ENCODE peak calls at places on chromosomes 6 and 20, in five cellular contexts. E, O, Z, V and U are unnamed samples.

GRCh38 chr6:8707956-8708772 is 272.8 kb upstream of the SLC35B3 start:
- DNase-seq in Z (peak), V (no peak), O (no peak), E (peak), U (no peak)

GRCh38 chr6:151481752-151482151 is 12.1 kb upstream of the CCDC170 start:
- DNase-seq in Z (no peak), V (no peak), E (no peak), O (no peak), U (no peak)

GRCh38 chr6:16316741-16317251 is 78.4 kb downstream of the GMPR start:
- DNase-seq in O (no peak), Z (no peak), E (peak), V (no peak), U (peak)

GRCh38 chr6:28634758-28635546 is 109.3 kb downstream of the GPX5 start:
- DNase-seq in V (no peak), E (peak), Z (no peak), O (no peak), U (no peak)

GRCh38 chr20:7411075-7411474 is 529.2 kb downstream of the HAO1 start:
- DNase-seq in V (no peak), E (no peak), Z (no peak), O (no peak), U (no peak)

GRCh38 chr20:40156600-40157307 is 532.3 kb downstream of the MAFB start:
- DNase-seq in O (no peak), Z (no peak), V (no peak), E (no peak), U (no peak)

GRCh38 chr6:90078513-90079289 is 184.4 kb downstream of the GJA10 start:
- DNase-seq in E (no peak), Z (no peak), O (no peak), V (no peak), U (no peak)

GRCh38 chr6:126657556-126658129 is 317.7 kb downstream of the CENPW start:
- DNase-seq in O (no peak), Z (no peak), E (peak), V (no peak), U (no peak)

GRCh38 chr20:22453244-22454080 is 130.9 kb downstream of the FOXA2 start:
- DNase-seq in V (no peak), E (peak), Z (no peak), O (no peak), U (no peak)

GRCh38 chr6:141848029-141848890 is 284.5 kb upstream of the GJE1 start:
- DNase-seq in Z (no peak), O (no peak), E (no peak), V (no peak), U (no peak)

GRCh38 chr6:143286280-143286795 is 164.2 kb downstream of the ADAT2 start:
- DNase-seq in E (no peak), Z (no peak), O (no peak), V (no peak), U (no peak)

GRCh38 chr6:143193571-143194094 is 132.9 kb downstream of the AIG1 start:
- DNase-seq in E (no peak), V (no peak), O (no peak), Z (no peak), U (no peak)

GRCh38 chr6:129709451-129709908 is 497 bp downstream of the ARHGAP18 start:
- DNase-seq in V (peak), E (no peak), Z (peak), O (no peak), U (peak)

GRCh38 chr20:8678098-8678776 is 390.6 kb upstream of the PLCB4 start:
- DNase-seq in V (no peak), E (no peak), O (no peak), Z (no peak), U (no peak)

GRCh38 chr6:119350202-119351004 is 842 bp upstream of the MAN1A1 start:
- DNase-seq in V (no peak), Z (no peak), E (no peak), O (no peak), U (no peak)

GRCh38 chr6:52050051-52050405 is 37.4 kb downstream of the PKHD1 start:
- DNase-seq in O (no peak), V (no peak), E (no peak), Z (no peak), U (no peak)

GRCh38 chr6:24859132-24859531 is 60.4 kb upstream of the ARMH2 start:
- DNase-seq in O (no peak), Z (no peak), E (no peak), V (no peak), U (no peak)

GRCh38 chr20:49559411-49560081 is 8.4 kb downstream of the PTGIS start:
- DNase-seq in Z (no peak), E (no peak), O (peak), V (no peak), U (peak)

GRCh38 chr20:4929686-4930397 is 71.5 kb downstream of the SLC23A2 start:
- DNase-seq in E (no peak), V (no peak), O (no peak), Z (no peak), U (no peak)

GRCh38 chr6:136526196-136526930 is 23.9 kb downstream of the MAP7 start:
- DNase-seq in O (peak), Z (peak), V (peak), E (peak), U (no peak)

GRCh38 chr20:38155811-38156210 is 9.3 kb downstream of the TGM2 start:
- DNase-seq in O (no peak), Z (no peak), E (no peak), V (no peak), U (no peak)

GRCh38 chr20:57397693-57398108 is 6.5 kb downstream of the RBM38 start:
- DNase-seq in O (peak), E (no peak), Z (peak), V (peak), U (no peak)

GRCh38 chr20:5797843-5798462 is 47.8 kb downstream of the SHLD1 start:
- DNase-seq in Z (no peak), O (no peak), E (no peak), V (no peak), U (no peak)

GRCh38 chr6:161434921-161435411 is 161.1 kb upstream of the AGPAT4 start:
- DNase-seq in E (no peak), O (no peak), Z (no peak), V (no peak), U (no peak)

GRCh38 chr6:75213112-75213511 is 7.3 kb upstream of the COL12A1 start:
- DNase-seq in V (no peak), Z (no peak), O (no peak), E (no peak), U (no peak)

GRCh38 chr20:35702051-35702823 is 3.0 kb downstream of the ROMO1 start:
- DNase-seq in V (no peak), Z (no peak), E (no peak), O (peak), U (no peak)

GRCh38 chr20:22779878-22780277 is 195.5 kb upstream of the FOXA2 start:
- DNase-seq in O (no peak), E (no peak), V (no peak), Z (no peak), U (no peak)

GRCh38 chr20:39318911-39319310 is 356.8 kb downstream of the DHX35 start:
- DNase-seq in O (no peak), V (no peak), E (no peak), Z (no peak), U (no peak)

GRCh38 chr6:10962673-10963072 is 75.8 kb downstream of the SYCP2L start:
- DNase-seq in E (no peak), O (no peak), Z (no peak), V (no peak), U (no peak)
- TF ChIP-seq EP300 in E (no peak), O (no peak), Z (no peak), V (no peak), U (no peak)

GRCh38 chr6:157513619-157514485 is 132.9 kb downstream of the ZDHHC14 start:
- DNase-seq in O (no peak), E (no peak), V (no peak), Z (no peak), U (no peak)
- H3K4me3 ChIP-seq in O (no peak), E (no peak), V (no peak), Z (no peak), U (no peak)

GRCh38 chr20:45011108-45011526 is 44.8 kb downstream of the STK4 start:
- DNase-seq in O (no peak), E (peak), V (peak), Z (peak), U (peak)
- TF ChIP-seq EP300 in O (no peak), E (no peak), V (no peak), Z (no peak), U (no peak)

DNA sequence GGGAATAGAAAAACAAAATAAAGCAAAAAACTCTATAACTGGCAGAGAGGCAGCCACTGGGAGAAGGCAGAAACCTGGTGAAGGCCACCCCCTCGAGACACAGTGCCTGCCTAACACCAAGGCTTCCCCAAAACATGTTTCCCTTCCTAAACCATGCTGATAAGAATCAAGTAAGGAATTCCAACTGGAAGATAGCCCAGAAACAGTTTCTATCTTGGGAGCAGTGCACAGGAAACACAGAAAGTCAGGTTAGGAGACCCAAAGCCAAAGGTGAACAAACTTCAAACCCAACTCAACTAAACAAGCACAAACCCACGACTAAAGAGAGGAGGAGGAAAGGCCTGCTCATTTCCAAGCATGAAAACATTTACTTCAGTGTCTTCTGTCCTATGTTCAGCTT is 433.7 kb upstream of the RGS17 start:
- DNase-seq in O (no peak), E (no peak), V (no peak), Z (no peak), U (no peak)
- H3K4me3 ChIP-seq in O (no peak), E (no peak), V (no peak), Z (no peak), U (no peak)

GRCh38 chr20:61451009-61451408 is 198.9 kb downstream of the CDH4 start:
- DNase-seq in E (no peak), V (no peak), Z (no peak), O (no peak), U (no peak)

GRCh38 chr20:61454053-61454452 is 202.0 kb downstream of the CDH4 start:
- DNase-seq in V (no peak), Z (no peak), E (no peak), O (no peak), U (no peak)

GRCh38 chr20:61451953-61452352 is 199.9 kb downstream of the CDH4 start:
- DNase-seq in Z (no peak), E (no peak), V (no peak), O (no peak), U (no peak)

GRCh38 chr20:61455508-61456215 is 203.6 kb downstream of the CDH4 start:
- DNase-seq in V (no peak), E (no peak), Z (no peak), O (no peak), U (no peak)

DNA sequence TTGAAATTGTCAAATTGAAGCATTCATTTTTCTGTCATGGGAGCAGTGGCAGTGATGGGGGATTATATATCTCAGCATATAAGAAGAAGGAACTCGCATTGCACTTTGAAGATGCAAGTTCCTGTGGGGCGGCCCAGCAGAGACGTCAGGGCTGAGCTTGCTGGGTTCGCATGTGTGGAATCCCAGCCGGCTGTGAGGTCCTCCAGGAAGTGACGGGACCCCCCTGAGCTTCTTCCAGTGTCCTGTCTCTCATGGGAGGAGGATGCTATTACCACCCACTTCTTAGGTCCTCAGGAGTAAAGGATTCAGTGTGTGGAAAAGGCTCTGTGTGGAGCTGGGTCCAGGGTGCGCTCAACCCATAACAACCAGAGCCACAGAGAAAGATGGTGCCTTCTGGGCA is 201.2 kb downstream of the CDH4 start:
- DNase-seq in Z (no peak), E (no peak), O (no peak), V (no peak), U (no peak)
- TF ChIP-seq EP300 in Z (no peak), E (no peak), O (no peak), V (no peak), U (no peak)

GRCh38 chr6:105138141-105138540 is 41.7 kb downstream of the POPDC3 start:
- DNase-seq in Z (no peak), O (no peak), V (no peak), E (no peak), U (no peak)

GRCh38 chr6:105135907-105136432 is 43.8 kb downstream of the POPDC3 start:
- DNase-seq in V (no peak), O (no peak), Z (no peak), E (no peak), U (no peak)

GRCh38 chr6:105135056-105135455 is 44.8 kb downstream of the POPDC3 start:
- DNase-seq in V (no peak), Z (no peak), E (peak), O (no peak), U (no peak)

GRCh38 chr6:105137388-105137787 is 42.4 kb downstream of the POPDC3 start:
- DNase-seq in E (no peak), O (peak), Z (no peak), V (peak), U (no peak)

GRCh38 chr6:105136433-105137350 is 43.1 kb downstream of the POPDC3 start:
- DNase-seq in V (peak), Z (peak), E (peak), O (peak), U (peak)
- H3K4me3 ChIP-seq in V (peak), Z (peak), E (peak), O (peak), U (peak)

GRCh38 chr6:43609402-43609801 is 19.7 kb downstream of the GTPBP2 start:
- DNase-seq in Z (no peak), E (no peak), O (no peak), V (no peak), U (no peak)

GRCh38 chr6:43610431-43610830 is 18.6 kb downstream of the GTPBP2 start:
- DNase-seq in Z (no peak), V (no peak), E (no peak), O (no peak), U (no peak)

GRCh38 chr6:43606019-43606418 is 23.0 kb downstream of the GTPBP2 start:
- DNase-seq in Z (no peak), V (no peak), O (no peak), E (no peak), U (no peak)

GRCh38 chr6:43608783-43609182 is 20.3 kb downstream of the GTPBP2 start:
- DNase-seq in Z (no peak), O (no peak), E (no peak), V (no peak), U (no peak)

DNA sequence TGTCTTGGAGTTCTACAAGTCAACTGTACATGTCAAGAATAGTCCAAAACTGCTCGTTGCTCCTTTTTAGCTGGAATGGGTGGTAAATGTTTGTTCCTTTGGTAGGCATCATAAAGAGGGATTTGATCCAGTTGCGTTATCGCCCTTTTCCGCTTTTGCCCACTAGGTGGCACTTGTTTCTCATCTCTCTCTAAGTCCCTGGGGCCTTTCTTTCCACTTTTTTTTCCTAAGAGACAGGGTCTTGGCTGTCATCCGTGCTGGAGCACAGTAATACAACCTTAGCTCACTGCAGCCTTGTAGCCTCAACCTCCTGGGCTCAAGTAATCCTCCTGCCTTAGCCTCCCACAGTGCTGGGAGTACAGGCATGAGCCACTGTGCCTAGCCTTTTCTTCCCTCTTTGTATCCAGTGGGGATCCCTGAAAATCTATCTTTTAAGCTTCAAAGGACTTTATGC is 20.7 kb downstream of the GTPBP2 start:
- DNase-seq in Z (peak), O (no peak), V (peak), E (peak), U (peak)
- TF ChIP-seq EP300 in Z (no peak), O (no peak), V (no peak), E (no peak), U (no peak)

GRCh38 chr6:31569861-31570536 is 2.1 kb upstream of the LTA start:
- DNase-seq in V (no peak), E (no peak), O (no peak), Z (no peak), U (no peak)
- H3K4me3 ChIP-seq in V (no peak), E (no peak), O (no peak), Z (no peak), U (no peak)

DNA sequence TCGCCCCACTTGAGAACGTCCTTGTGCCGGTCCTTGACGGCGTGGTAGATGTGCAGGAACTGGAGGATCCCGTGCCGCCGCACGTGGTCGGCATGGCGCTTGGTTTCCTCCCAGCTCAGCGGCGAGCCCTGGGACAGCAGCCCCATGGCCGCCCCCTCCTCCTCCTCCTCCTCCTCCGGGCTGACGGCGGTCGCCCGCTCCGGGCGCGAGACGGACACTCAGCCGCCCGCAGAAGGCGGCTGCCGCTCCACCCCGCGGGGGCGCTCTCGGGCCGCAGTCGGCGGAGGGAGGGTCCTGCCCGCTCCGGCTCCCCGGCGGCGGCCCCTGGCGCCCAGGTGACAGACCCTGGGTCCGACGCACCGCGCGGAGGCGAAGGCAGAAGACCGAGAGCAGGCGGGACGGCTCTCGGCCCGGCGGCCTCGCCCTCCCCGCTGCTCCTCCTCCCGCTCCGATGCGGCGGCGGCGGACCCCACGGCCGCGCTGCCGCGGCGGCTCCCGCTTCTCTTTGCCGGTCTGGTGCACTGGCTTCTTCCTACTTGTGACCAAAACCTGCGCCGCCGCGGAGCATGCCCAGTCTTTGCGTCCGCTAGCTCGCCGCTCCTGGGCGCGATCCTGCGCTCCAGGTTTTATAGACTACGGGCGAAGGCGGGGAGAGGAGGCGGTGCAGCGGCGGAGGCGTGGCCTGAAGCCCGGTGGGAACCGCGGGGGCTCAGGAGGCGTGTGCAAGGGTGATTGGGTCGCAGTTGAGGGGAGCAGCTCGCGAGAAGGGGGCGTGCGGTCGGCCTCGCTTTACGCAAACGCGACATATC is at the start of gene GCLC:
- DNase-seq in V (peak), Z (peak), E (peak), O (peak), U (peak)
- TF ChIP-seq EP300 in V (no peak), Z (no peak), E (peak), O (no peak), U (peak)